ENCODE peak calls at places on chromosomes 11 and 22, in seven cellular contexts. T, G, Z, A, H, Q and E are unnamed samples. For H3K36me3, the result is how much of the 10 kb centered on the place peaks cover.

GRCh38 chr11:119445850-119446249 is 22.9 kb upstream of the THY1 start:
- DNase-seq in T (no peak), G (no peak), Z (no peak), A (peak), H (no peak), Q (peak), E (no peak)

GRCh38 chr11:117281159-117281558 is 10.0 kb upstream of the BACE1-AS start:
- DNase-seq in T (no peak), G (no peak), Z (no peak), A (peak), H (no peak), Q (no peak), E (no peak)

GRCh38 chr22:19716041-19716828 is 1.9 kb downstream of the SEPTIN5 start:
- DNase-seq in T (no peak), G (no peak), Z (no peak), A (no peak), H (no peak), Q (no peak), E (no peak)

GRCh38 chr11:65132238-65132987 is 1.9 kb downstream of the SYVN1 start:
- DNase-seq in T (no peak), G (peak), Z (no peak), A (no peak), H (no peak), Q (no peak), E (no peak)

GRCh38 chr11:40885257-40885947 is 574.0 kb downstream of the LRRC4C start:
- DNase-seq in T (no peak), G (no peak), Z (no peak), A (no peak), H (no peak), Q (no peak), E (no peak)

GRCh38 chr11:94895971-94896370 is 77.4 kb downstream of the CWC15 start:
- DNase-seq in T (no peak), G (no peak), Z (no peak), A (no peak), H (no peak), Q (no peak), E (no peak)

GRCh38 chr11:2802389-2803185 is 83.0 kb downstream of the CDKN1C start:
- DNase-seq in T (peak), G (peak), Z (no peak), A (no peak), H (no peak), Q (no peak), E (no peak)

GRCh38 chr11:120137187-120137610 is 714 bp downstream of the TRIM29 start:
- DNase-seq in T (peak), G (peak), Z (no peak), A (no peak), H (no peak), Q (peak), E (no peak)

GRCh38 chr11:111694851-111695250 is 71.3 kb downstream of the PPP2R1B start:
- DNase-seq in T (no peak), G (no peak), Z (no peak), A (no peak), H (no peak), Q (no peak), E (no peak)

GRCh38 chr11:118621071-118621815 is 13.8 kb downstream of the PHLDB1 start:
- DNase-seq in T (peak), G (peak), Z (no peak), A (peak), H (no peak), Q (peak), E (no peak)

GRCh38 chr22:24161909-24162308 is 19.4 kb upstream of the SUSD2 start:
- DNase-seq in T (no peak), G (no peak), Z (no peak), A (no peak), H (no peak), Q (no peak), E (no peak)

GRCh38 chr11:107769189-107769588 is 57.3 kb upstream of the SLN start:
- DNase-seq in T (no peak), G (no peak), Z (no peak), A (no peak), H (no peak), Q (peak), E (no peak)

GRCh38 chr11:121650520-121651266 is 197.9 kb upstream of the SORL1-AS1 start:
- DNase-seq in T (no peak), G (no peak), Z (no peak), A (no peak), H (no peak), Q (no peak), E (no peak)

GRCh38 chr11:130671801-130672700 is 223.6 kb downstream of the ADAMTS15 start:
- DNase-seq in T (no peak), G (no peak), Z (peak), A (peak), H (no peak), Q (peak), E (no peak)

GRCh38 chr11:65615950-65616574 is 486 bp downstream of the PCNX3 start:
- DNase-seq in T (no peak), G (no peak), Z (no peak), A (peak), H (no peak), Q (no peak), E (no peak)

GRCh38 chr22:42869888-42870480 is 12.9 kb upstream of the ARFGAP3 start:
- DNase-seq in T (no peak), G (no peak), Z (no peak), A (no peak), H (no peak), Q (no peak), E (no peak)

GRCh38 chr22:39805117-39805516 is 88.4 kb downstream of the ENTHD1 start:
- DNase-seq in T (no peak), G (no peak), Z (no peak), A (no peak), H (no peak), Q (no peak), E (no peak)

GRCh38 chr11:84390441-84391078 is 1104.4 kb upstream of the CCDC90B start:
- DNase-seq in T (no peak), G (no peak), Z (peak), A (peak), H (no peak), Q (no peak), E (peak)

GRCh38 chr11:44835326-44835725 is 108.6 kb downstream of the TSPAN18 start:
- DNase-seq in T (no peak), G (no peak), Z (no peak), A (no peak), H (no peak), Q (no peak), E (no peak)

GRCh38 chr22:30744224-30744623 is 49.5 kb downstream of the OSBP2 start:
- DNase-seq in T (no peak), G (no peak), Z (no peak), A (no peak), H (no peak), Q (no peak), E (no peak)

GRCh38 chr11:5624489-5625278 is at the start of gene TRIM34:
- DNase-seq in T (no peak), G (no peak), Z (peak), A (peak), H (peak), Q (no peak), E (peak)

GRCh38 chr22:17970205-17970708 is 54.1 kb downstream of the MICAL3 start:
- DNase-seq in T (no peak), G (no peak), Z (no peak), A (no peak), H (no peak), Q (no peak), E (no peak)

GRCh38 chr22:21991774-21992173 is 9.2 kb upstream of the TOP3B start:
- DNase-seq in T (no peak), G (no peak), Z (no peak), A (no peak), H (no peak), Q (no peak), E (no peak)

GRCh38 chr11:9577551-9577950 is 4.1 kb downstream of the WEE1 start:
- DNase-seq in T (no peak), G (no peak), Z (no peak), A (no peak), H (no peak), Q (no peak), E (no peak)

GRCh38 chr11:125433454-125434121 is 62.5 kb downstream of the FEZ1 start:
- DNase-seq in T (no peak), G (no peak), Z (peak), A (peak), H (no peak), Q (no peak), E (peak)

DNA sequence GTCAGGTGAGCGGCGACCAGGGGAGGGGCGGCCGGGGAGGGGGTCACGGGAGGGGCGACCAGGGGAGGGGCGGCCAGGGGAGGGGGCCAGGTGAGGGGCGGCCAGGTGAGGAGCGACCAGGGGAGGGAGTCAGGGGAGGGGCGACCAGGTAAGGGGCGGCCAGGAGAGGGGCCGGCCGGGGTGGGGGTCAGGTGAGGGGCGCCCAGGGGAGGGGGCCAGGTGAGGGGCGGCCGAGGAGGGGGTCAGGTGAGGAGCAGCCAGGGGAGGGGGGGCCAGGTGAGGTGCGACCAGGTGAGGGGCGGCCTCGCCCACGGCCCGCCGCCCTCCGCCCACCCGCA is 363 bp downstream of the TESMIN start:
- DNase-seq in T (no peak), G (no peak), Z (no peak), A (no peak), H (no peak), Q (no peak), E (no peak)
- H3K4me3 ChIP-seq in T (peak), G (peak), Z (peak), A (peak), H (peak), Q (peak), E (peak)

GRCh38 chr11:62579252-62579651 is 5.6 kb upstream of the EEF1G start:
- DNase-seq in T (no peak), G (no peak), Z (no peak), A (no peak), H (no peak), Q (no peak), E (no peak)

GRCh38 chr11:62577046-62577708 is 3.5 kb upstream of the EEF1G start:
- DNase-seq in T (no peak), G (no peak), Z (no peak), A (no peak), H (no peak), Q (no peak), E (no peak)

GRCh38 chr11:62575837-62576236 is 2.1 kb upstream of the EEF1G start:
- DNase-seq in T (no peak), G (no peak), Z (no peak), A (no peak), H (no peak), Q (no peak), E (no peak)

GRCh38 chr11:62578541-62578940 is 4.8 kb upstream of the EEF1G start:
- DNase-seq in T (no peak), G (no peak), Z (no peak), A (no peak), H (no peak), Q (no peak), E (no peak)

GRCh38 chr11:62580959-62581715 is 7.4 kb upstream of the EEF1G start:
- DNase-seq in T (no peak), G (no peak), Z (no peak), A (no peak), H (no peak), Q (no peak), E (no peak)
- H3K36me3 ChIP-seq in T (half or more), G (half or more), Z (under half), A (under half), H (under half), Q (half or more), E (under half)

GRCh38 chr11:47376543-47377371 is 1.6 kb downstream of the SPI1 start:
- DNase-seq in T (peak), G (no peak), Z (no peak), A (no peak), H (no peak), Q (no peak), E (no peak)

GRCh38 chr11:47377571-47378010 is 756 bp downstream of the SPI1 start:
- DNase-seq in T (peak), G (no peak), Z (no peak), A (peak), H (no peak), Q (no peak), E (no peak)

GRCh38 chr11:47375020-47375419 is 3.3 kb downstream of the SPI1 start:
- DNase-seq in T (no peak), G (no peak), Z (no peak), A (no peak), H (no peak), Q (no peak), E (no peak)

GRCh38 chr11:47375546-47376085 is 2.7 kb downstream of the SPI1 start:
- DNase-seq in T (no peak), G (no peak), Z (no peak), A (no peak), H (no peak), Q (no peak), E (no peak)

GRCh38 chr11:47376183-47376542 is 2.2 kb downstream of the SPI1 start:
- DNase-seq in T (no peak), G (no peak), Z (no peak), A (no peak), H (no peak), Q (no peak), E (no peak)
- H3K4me3 ChIP-seq in T (peak), G (peak), Z (peak), A (no peak), H (no peak), Q (peak), E (no peak)

DNA sequence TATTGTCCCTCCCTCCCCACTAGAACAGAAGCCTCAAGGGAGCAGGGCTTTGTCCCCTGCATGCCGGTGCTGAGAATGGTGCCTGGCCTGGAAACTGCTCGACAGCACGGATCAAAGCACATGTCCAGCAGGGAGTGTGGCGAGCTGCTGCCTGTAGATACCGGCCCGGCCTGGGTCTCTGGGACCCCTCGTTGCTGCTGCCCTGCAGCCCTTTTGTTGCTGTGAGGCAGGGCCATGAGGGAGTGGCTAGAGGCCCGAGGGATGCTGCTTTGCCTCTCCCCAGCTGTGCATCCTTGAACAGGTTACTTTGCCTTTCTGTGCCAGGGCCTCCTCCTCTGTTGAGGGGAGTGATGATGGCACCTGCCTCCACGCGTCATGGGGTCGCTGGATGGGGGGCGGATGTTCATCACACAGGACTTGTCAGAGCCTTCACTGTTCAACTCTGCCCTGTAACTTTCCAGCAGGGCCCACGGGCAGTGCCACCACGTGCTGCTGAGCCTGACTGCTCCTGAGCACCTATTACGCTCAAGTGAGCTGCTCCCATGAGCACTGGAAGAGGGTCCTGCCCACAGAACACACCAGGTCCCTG is 15.3 kb upstream of the PARVG start:
- DNase-seq in T (no peak), G (no peak), Z (no peak), A (no peak), H (no peak), Q (no peak), E (no peak)
- H3K36me3 ChIP-seq in T (under half), G (under half), Z (under half), A (under half), H (under half), Q (half or more), E (under half)

GRCh38 chr11:128549256-128549944 is 38.0 kb downstream of the ETS1 start:
- DNase-seq in T (no peak), G (no peak), Z (no peak), A (no peak), H (no peak), Q (no peak), E (no peak)

GRCh38 chr11:128548655-128549255 is 38.6 kb downstream of the ETS1 start:
- DNase-seq in T (peak), G (peak), Z (no peak), A (peak), H (peak), Q (no peak), E (no peak)

GRCh38 chr11:128550261-128550821 is 37.0 kb downstream of the ETS1 start:
- DNase-seq in T (no peak), G (no peak), Z (no peak), A (no peak), H (no peak), Q (peak), E (no peak)

GRCh38 chr11:128550967-128551522 is 36.3 kb downstream of the ETS1 start:
- DNase-seq in T (no peak), G (no peak), Z (no peak), A (no peak), H (peak), Q (peak), E (no peak)

DNA sequence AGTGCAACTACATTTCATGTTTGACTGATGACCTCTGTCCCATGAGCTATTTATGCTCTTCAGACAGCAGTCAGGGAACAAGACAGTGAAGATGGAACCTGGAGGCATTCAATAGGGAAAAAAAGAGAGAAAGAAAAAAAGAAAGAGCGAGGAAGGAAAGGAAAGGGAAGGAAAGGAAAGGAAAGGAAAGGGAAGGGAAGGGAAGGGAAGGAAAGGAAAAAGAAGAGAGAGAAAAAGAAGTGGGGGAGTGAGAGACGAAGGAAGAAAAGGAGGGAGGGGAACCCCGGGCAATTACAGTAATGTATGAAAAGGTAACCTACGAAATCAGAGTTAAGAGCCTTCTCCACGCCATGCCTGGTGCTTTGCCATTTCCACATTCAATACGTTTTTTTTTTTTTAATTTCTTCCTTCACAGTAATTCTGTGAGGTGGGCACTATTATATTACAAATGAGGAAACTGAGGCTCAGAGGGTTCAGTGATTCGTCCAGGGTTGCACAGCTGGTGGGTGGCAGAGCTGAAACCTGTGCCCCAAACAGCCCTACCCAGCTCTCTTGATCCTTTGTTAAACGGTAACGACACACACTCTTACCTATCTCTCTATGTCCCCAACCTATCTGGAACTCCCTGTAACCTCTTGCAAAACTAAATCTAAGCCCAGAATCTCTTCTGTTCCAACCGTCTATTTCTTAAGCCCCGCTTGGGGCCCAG is 39.3 kb downstream of the ETS1 start:
- DNase-seq in T (no peak), G (no peak), Z (no peak), A (no peak), H (no peak), Q (no peak), E (no peak)
- H3K4me3 ChIP-seq in T (peak), G (peak), Z (no peak), A (peak), H (peak), Q (peak), E (peak)

DNA sequence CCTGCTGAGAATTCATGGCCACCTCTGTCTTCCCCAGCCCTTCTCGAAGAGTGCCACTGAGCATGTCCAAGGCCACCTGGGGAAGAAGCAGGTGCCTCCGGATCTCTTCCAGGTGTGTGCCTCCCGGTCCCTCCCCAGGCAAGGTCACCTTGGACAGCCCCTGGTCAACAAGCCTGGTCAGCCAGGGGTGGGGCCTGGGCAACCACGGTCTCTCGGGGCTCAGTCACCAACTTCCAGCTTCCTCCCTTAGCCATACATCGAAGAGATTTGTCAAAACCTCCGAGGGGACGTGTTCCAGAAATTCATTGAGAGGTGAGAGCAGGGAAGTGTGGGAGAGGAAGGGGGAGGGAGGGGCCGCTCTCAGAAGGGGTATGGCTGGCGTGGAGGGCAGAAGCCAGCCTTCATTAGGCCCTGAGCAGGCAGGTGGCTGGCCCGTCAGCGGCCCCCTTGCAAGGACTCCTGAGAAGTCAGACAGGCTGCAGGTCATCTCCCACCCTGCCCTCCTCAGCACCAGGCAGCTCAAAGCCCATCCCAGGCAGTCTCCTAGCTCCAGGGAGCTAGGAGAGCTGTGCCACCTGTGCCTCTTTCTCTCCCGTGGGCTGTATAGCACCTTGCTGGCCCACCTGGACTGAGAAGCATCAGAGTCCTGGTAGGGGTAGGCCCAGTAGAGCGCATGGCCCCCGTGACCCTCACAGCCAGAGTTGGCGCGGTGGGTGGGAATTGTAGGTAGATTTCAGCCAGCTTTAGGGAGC is 9.3 kb upstream of the ANKRD13D start:
- DNase-seq in T (peak), G (no peak), Z (no peak), A (no peak), H (peak), Q (no peak), E (no peak)
- H3K36me3 ChIP-seq in T (half or more), G (half or more), Z (under half), A (under half), H (half or more), Q (half or more), E (under half)

DNA sequence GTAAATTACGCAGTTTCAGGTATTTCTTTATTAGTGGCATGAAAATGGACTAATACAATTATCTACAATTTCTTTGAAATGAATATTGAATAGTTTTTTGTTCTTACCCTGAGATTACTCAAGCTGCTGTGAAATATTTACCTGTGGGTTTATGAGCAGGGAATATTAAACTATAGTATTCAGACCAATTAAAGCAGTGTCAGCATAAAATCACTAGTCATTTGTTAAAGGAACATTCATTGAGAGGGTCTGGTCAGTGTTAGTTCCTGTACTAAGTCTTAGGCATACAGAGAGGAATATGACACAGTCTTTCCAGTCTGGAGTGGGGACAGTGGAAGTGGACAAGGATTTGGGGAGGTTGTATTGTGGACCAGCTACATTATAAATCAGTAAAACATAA is 646.2 kb upstream of the ANO5 start:
- DNase-seq in T (no peak), G (no peak), Z (no peak), A (no peak), H (no peak), Q (no peak), E (no peak)
- H3K4me3 ChIP-seq in T (no peak), G (no peak), Z (no peak), A (no peak), H (no peak), Q (no peak), E (no peak)